ENCODE peak calls at places on chromosomes 11 and 22, in nine cellular contexts. W is tibial nerve; M is effector memory CD4-positive, alpha-beta T cell; G is thoracic aorta; V is COR-L47; D is Right ventricle myocardium superior; H is HFF-Myc; F is substantia nigra; Z is pulmonary artery endothelial cell. R is an unnamed sample.
A peak's percentile ranks its signal among the peaks of the same experiment; 100 is the strongest.

GRCh38 chr11:121887564-121887963 is 228.5 kb downstream of the BLID start:
- DNase-seq in W (no peak), M (no peak), G (no peak), V (no peak), D (no peak), H (no peak), F (no peak), Z (no peak), R (no peak)

GRCh38 chr22:46966495-46966845 is 204.0 kb downstream of the TBC1D22A start:
- DNase-seq in W (no peak), M (no peak), G (no peak), V (no peak), D (no peak), H (no peak), F (no peak), Z (no peak), R (no peak)

GRCh38 chr11:73597340-73597955 is 464 bp downstream of the FAM168A start:
- DNase-seq in W (no peak), M (no peak), G (peak; percentile 2), V (no peak), D (no peak), H (no peak), F (no peak), Z (no peak), R (no peak)

GRCh38 chr11:129905402-129905801 is 10.0 kb upstream of the NFRKB start:
- DNase-seq in W (no peak), M (no peak), G (no peak), V (no peak), D (no peak), H (no peak), F (no peak), Z (no peak), R (no peak)

GRCh38 chr22:45977551-45978274 is 751 bp upstream of the WNT7B start:
- DNase-seq in W (no peak), M (no peak), G (no peak), V (no peak), D (no peak), H (no peak), F (no peak), Z (no peak), R (no peak)

GRCh38 chr11:100719362-100719761 is 32.3 kb downstream of the ARHGAP42 start:
- DNase-seq in W (no peak), M (no peak), G (no peak), V (peak; percentile 78), D (no peak), H (no peak), F (no peak), Z (no peak), R (peak; percentile 18)

GRCh38 chr22:19817561-19818263 is 37.0 kb downstream of the GNB1L start:
- DNase-seq in W (no peak), M (no peak), G (no peak), V (peak; percentile 76), D (no peak), H (no peak), F (no peak), Z (no peak), R (no peak)

GRCh38 chr11:60780065-60780464 is 5.1 kb upstream of the MS4A10 start:
- DNase-seq in W (no peak), M (no peak), G (no peak), V (no peak), D (no peak), H (no peak), F (no peak), Z (no peak), R (no peak)

GRCh38 chr11:133082851-133083488 is 449.3 kb downstream of the OPCML start:
- DNase-seq in W (peak; percentile 15), M (peak; percentile 13), G (no peak), V (peak; percentile 44), D (peak; percentile 78), H (no peak), F (peak; percentile 28), Z (no peak), R (no peak)